ENCODE peak calls at places on chromosomes 7 and 10, in five cellular contexts. W, T, M, O and D are unnamed samples. For H3K4me1 and H3K36me3, the result is how much of the 10 kb centered on the place peaks cover.

GRCh38 chr10:513393-513792 is 176.1 kb downstream of the DIP2C start:
- DNase-seq in W (no peak), T (no peak), M (peak), O (no peak), D (no peak)

GRCh38 chr10:31145986-31146385 is 114.3 kb upstream of the ZNF438 start:
- DNase-seq in W (no peak), T (no peak), M (no peak), O (no peak), D (no peak)

GRCh38 chr7:79118143-79118542 is 335.3 kb downstream of the MAGI2 start:
- DNase-seq in W (no peak), T (no peak), M (no peak), O (no peak), D (no peak)

GRCh38 chr10:72334196-72334831 is 20.4 kb downstream of the DNAJB12 start:
- DNase-seq in W (no peak), T (no peak), M (no peak), O (no peak), D (no peak)

GRCh38 chr7:116447980-116448839 is 51.3 kb upstream of the CAV2 start:
- DNase-seq in W (no peak), T (no peak), M (no peak), O (no peak), D (no peak)

GRCh38 chr10:94065344-94065743 is 71.6 kb downstream of the PLCE1 start:
- DNase-seq in W (no peak), T (no peak), M (no peak), O (no peak), D (no peak)

GRCh38 chr7:148262721-148263229 is 327.8 kb upstream of the C7orf33 start:
- DNase-seq in W (peak), T (peak), M (peak), O (peak), D (peak)

GRCh38 chr7:140478361-140479061 is 794 bp downstream of the MKRN1 start:
- DNase-seq in W (peak), T (no peak), M (no peak), O (peak), D (peak)

GRCh38 chr10:97975598-97975997 is 54.8 kb downstream of the CRTAC1 start:
- DNase-seq in W (no peak), T (no peak), M (no peak), O (no peak), D (no peak)

GRCh38 chr10:86711957-86712708 is 43.8 kb downstream of the LDB3 start:
- DNase-seq in W (peak), T (no peak), M (no peak), O (peak), D (peak)

GRCh38 chr7:122136639-122137253 is 7.3 kb downstream of the AASS start:
- DNase-seq in W (no peak), T (no peak), M (no peak), O (no peak), D (no peak)

GRCh38 chr10:44906476-44906875 is 4.7 kb upstream of the TMEM72 start:
- DNase-seq in W (no peak), T (no peak), M (no peak), O (no peak), D (no peak)

GRCh38 chr7:140242057-140243031 is 65.6 kb upstream of the KDM7A start:
- DNase-seq in W (no peak), T (no peak), M (peak), O (no peak), D (no peak)

GRCh38 chr7:123557631-123558505 is at the start of gene NDUFA5:
- DNase-seq in W (peak), T (peak), M (peak), O (peak), D (peak)
- TF ChIP-seq POLR2A in W (peak), T (peak), M (peak), O (peak), D (peak)

DNA sequence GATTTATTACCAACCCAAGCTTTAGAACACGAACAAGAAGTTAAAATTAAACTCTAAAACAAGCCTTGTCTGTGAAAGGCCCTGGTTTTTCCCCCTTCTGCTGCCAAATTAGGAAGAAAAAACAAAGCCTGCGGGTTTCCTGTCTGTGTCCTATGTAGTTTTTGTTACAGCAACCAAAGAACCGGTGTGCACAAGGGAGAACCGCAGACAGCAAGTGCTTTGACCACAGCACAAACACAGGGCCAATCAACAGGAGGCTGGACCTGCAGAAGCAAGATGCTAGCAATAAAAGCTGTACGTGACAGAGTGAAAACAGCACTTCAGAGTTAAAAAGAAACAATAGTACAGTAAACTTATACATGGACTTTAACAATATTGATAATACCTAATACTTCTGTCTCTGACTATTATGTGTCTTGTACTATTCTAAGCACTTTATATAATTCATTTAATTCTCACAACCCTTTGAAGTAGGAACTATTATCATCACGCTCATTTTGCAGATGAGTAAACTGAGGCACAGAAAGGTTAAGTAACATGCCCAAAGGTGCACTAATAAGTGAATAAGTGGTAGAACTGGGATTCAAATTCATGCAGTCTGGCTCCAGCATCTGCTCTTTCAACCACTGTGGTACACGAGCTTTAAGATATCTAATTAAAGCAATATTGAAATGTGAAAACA is 66.0 kb downstream of the STK17A start:
- DNase-seq in W (no peak), T (no peak), M (no peak), O (no peak), D (no peak)
- H3K4me1 ChIP-seq in W (under half), T (half or more), M (half or more), O (half or more), D (half or more)

GRCh38 chr10:128111686-128112085 is 14.5 kb downstream of the MKI67 start:
- DNase-seq in W (no peak), T (no peak), M (no peak), O (no peak), D (no peak)
- H3K36me3 ChIP-seq in W (under half), T (half or more), M (under half), O (under half), D (under half)

GRCh38 chr10:125156196-125156595 is 4.2 kb downstream of the CTBP2 start:
- DNase-seq in W (peak), T (no peak), M (no peak), O (no peak), D (no peak)
- TF ChIP-seq POLR2A in W (no peak), T (no peak), M (no peak), O (no peak), D (peak)

DNA sequence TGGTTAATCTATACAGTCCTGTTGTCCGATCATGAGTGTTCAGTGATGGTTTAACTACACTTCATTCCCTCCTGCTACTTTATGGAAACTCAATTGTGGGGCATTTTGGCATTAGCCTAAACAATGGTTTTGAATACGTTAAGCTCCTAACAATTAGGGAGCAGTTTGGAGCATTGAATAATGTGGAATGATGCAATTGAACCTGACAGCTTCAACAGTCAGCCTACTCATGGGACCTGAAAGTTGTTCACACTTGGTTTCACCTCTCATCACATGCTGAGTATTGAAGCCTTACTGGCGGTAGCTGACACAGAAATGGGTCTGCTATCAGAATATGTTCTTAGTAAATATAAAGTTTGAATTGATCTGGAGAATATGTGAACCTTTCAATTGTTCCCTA is 186.1 kb downstream of the MLLT10 start:
- DNase-seq in W (no peak), T (no peak), M (no peak), O (no peak), D (no peak)
- H3K4me1 ChIP-seq in W (under half), T (under half), M (under half), O (under half), D (under half)

GRCh38 chr7:6442114-6442513 is 5.6 kb downstream of the DAGLB start:
- DNase-seq in W (no peak), T (no peak), M (no peak), O (no peak), D (no peak)

GRCh38 chr7:6446977-6447588 is 671 bp downstream of the DAGLB start:
- DNase-seq in W (peak), T (peak), M (peak), O (peak), D (peak)

GRCh38 chr7:6440381-6440780 is 7.4 kb downstream of the DAGLB start:
- DNase-seq in W (no peak), T (no peak), M (no peak), O (no peak), D (no peak)

GRCh38 chr7:6444516-6445269 is 3.1 kb downstream of the DAGLB start:
- DNase-seq in W (no peak), T (no peak), M (no peak), O (no peak), D (no peak)

DNA sequence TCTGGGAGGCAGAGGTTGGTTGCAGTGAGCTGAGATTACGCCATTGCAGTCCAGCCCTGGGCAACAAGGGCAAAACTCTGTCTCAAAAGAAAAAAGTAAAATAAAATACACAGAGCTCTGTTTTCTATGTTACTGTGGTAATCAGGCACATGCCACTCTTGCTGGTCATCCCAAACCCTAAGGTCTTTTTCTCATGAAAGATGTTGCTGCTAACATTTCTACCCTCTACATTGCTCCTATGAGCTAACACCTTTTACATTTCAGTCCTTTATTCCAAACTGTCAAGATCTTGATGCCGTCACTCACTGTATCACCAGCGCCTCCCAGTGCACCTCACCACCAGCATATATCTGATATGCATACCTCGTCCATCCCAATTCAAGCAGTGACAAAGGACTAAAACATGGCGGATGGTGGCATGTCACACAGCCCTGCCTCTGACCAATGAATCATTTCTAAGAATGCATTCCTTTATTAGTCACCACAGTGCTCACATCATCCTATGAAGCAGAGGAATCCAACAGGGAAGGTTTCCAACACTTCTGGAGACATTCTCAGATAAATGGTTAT is 4.3 kb downstream of the DAGLB start:
- DNase-seq in W (no peak), T (peak), M (no peak), O (no peak), D (no peak)
- H3K36me3 ChIP-seq in W (under half), T (under half), M (under half), O (under half), D (under half)

DNA sequence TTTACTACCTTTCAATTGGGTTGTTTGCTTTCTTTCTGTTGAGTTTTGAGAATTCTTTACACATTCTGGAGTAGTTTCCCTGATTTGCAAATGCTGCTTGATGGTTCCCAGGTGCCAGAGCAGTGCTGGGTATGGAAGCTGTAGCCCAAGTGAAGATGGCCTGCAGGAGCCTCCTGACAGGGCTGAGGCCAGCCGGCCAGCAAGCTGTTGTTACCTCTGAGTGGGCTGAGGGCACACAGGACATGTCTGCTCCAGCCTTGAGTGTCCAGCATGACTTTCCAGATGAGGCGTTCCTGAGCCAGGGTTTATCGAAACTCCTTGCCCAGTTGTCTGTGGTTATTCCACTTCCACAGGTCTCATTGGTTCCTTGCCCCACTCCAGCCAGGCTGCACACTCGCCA is 164.6 kb upstream of the TNS3 start:
- DNase-seq in W (no peak), T (no peak), M (no peak), O (no peak), D (no peak)
- TF ChIP-seq POLR2A in W (no peak), T (no peak), M (no peak), O (no peak), D (no peak)